ENCODE peak calls at places on chromosomes 13 and 19, in ten cellular contexts. N, U, P, O, S, K, H, Z, I and X are unnamed samples.

GRCh38 chr13:89686171-89686570 is 1661.3 kb upstream of the MIR17HG start:
- DNase-seq in N (no peak), P (no peak), H (no peak), U (no peak), O (no peak), K (no peak), S (no peak), I (no peak), Z (no peak), X (no peak)

GRCh38 chr19:3976495-3977241 is 5.8 kb upstream of the DAPK3 start:
- DNase-seq in O (no peak), N (no peak), Z (no peak), U (no peak), K (peak; percentile 71), H (no peak), P (no peak), I (no peak), S (no peak), X (no peak)

GRCh38 chr13:80242728-80243427 is 98.0 kb downstream of the SPRY2 start:
- DNase-seq in Z (no peak), P (no peak), U (no peak), N (no peak), I (no peak), H (no peak), O (no peak), K (no peak), S (no peak), X (no peak)

GRCh38 chr13:112764028-112764427 is 74.2 kb downstream of the ATP11A start:
- DNase-seq in S (no peak), U (no peak), N (no peak), Z (no peak), I (no peak), O (no peak), P (no peak), K (no peak), H (no peak), X (no peak)

GRCh38 chr13:66972659-66973058 is 257.5 kb downstream of the PCDH9 start:
- DNase-seq in N (no peak), H (no peak), K (no peak), P (no peak), Z (no peak), S (no peak), I (no peak), O (no peak), U (no peak), X (no peak)

GRCh38 chr13:90675129-90675528 is 672.4 kb upstream of the MIR17HG start:
- DNase-seq in Z (no peak), N (no peak), S (no peak), I (no peak), O (no peak), U (no peak), P (no peak), K (no peak), H (no peak), X (no peak)

GRCh38 chr19:42468273-42468796 is 25.6 kb upstream of the CXCL17 start:
- DNase-seq in U (no peak), O (peak; percentile 49), P (no peak), K (peak; percentile 93), H (peak; percentile 62), I (no peak), S (peak; percentile 64), N (peak; percentile 2), Z (peak; percentile 61), X (peak; percentile 71)

GRCh38 chr13:114004416-114005205 is 30.7 kb upstream of the C13orf46 start:
- DNase-seq in P (peak; percentile 9), K (peak; percentile 38), Z (peak; percentile 83), O (no peak), H (peak; percentile 77), N (no peak), S (no peak), U (peak; percentile 67), I (no peak), X (no peak)

GRCh38 chr19:29966594-29967249 is 24.7 kb downstream of the URI1 start:
- DNase-seq in S (no peak), N (no peak), I (no peak), P (no peak), O (no peak), Z (no peak), H (no peak), U (no peak), K (peak; percentile 43), X (no peak)

GRCh38 chr13:24692541-24692940 is 12.3 kb downstream of the ATP12A start:
- DNase-seq in K (peak; percentile 63), P (no peak), U (no peak), S (no peak), Z (no peak), O (peak; percentile 35), I (no peak), N (no peak), H (peak; percentile 47), X (no peak)

GRCh38 chr13:113064000-113064533 is 41.5 kb upstream of the F7 start:
- DNase-seq in K (no peak), U (peak; percentile 69), I (no peak), N (no peak), H (no peak), P (no peak), O (no peak), S (no peak), Z (no peak), X (no peak)

GRCh38 chr13:44383945-44384344 is 10.3 kb downstream of the SERP2 start:
- DNase-seq in S (no peak), N (no peak), H (no peak), P (no peak), U (no peak), Z (no peak), K (no peak), I (no peak), O (no peak), X (no peak)

GRCh38 chr13:64471916-64472315 is 2758.2 kb downstream of the PCDH9 start:
- DNase-seq in S (peak; percentile 8), N (peak; percentile 11), U (no peak), I (no peak), P (no peak), O (peak; percentile 14), K (peak; percentile 30), Z (no peak), H (peak; percentile 37), X (no peak)

GRCh38 chr19:18972301-18972831 is 31.3 kb upstream of the HOMER3 start:
- DNase-seq in O (no peak), S (no peak), N (no peak), U (no peak), Z (no peak), P (no peak), I (no peak), K (peak; percentile 20), H (no peak), X (no peak)

GRCh38 chr13:72221276-72221962 is 354.4 kb upstream of the DACH1 start:
- DNase-seq in O (no peak), Z (peak; percentile 82), U (peak; percentile 75), H (peak; percentile 14), K (no peak), S (peak; percentile 18), P (no peak), N (no peak), I (no peak), X (peak; percentile 67)
- TF ChIP-seq CTCF in O (no peak), Z (no peak), U (no peak), H (peak; percentile 32), K (peak; percentile 37), S (peak; percentile 82), P (no peak), N (peak; percentile 57), I (peak; percentile 84), X (no peak)

DNA sequence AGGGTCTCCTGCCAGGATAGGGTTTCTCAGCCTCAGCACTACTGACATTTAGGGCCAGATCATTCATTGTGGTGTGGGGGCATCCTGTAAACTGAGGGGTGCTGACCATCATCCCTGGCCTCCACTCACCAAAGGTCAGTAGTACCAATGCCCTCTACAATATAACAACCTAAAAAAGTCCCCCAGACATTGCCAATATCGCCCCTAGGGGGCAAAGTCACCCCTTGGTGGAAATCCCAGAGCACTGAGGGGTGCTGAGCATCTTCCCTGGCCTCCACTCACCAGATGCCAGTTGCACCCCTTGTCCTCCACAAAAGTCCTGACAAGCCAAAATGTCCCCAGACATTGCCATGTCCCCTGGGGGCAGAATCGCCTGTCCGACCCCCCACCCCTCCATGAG is 21.6 kb downstream of the CPAMD8 start:
- DNase-seq in H (no peak), U (peak; percentile 0), N (no peak), S (no peak), O (no peak), I (no peak), Z (no peak), K (no peak), P (no peak), X (no peak)
- TF ChIP-seq CTCF in H (no peak), U (no peak), N (peak; percentile 5), S (peak; percentile 28), O (no peak), I (no peak), Z (no peak), K (no peak), P (no peak), X (no peak)

GRCh38 chr13:21853779-21854178 is 182.9 kb downstream of the FGF9 start:
- DNase-seq in P (no peak), Z (no peak), O (no peak), H (no peak), U (no peak), S (no peak), N (no peak), K (no peak), I (no peak), X (no peak)

GRCh38 chr13:21846605-21847004 is 175.7 kb downstream of the FGF9 start:
- DNase-seq in S (no peak), H (no peak), I (no peak), Z (no peak), P (no peak), O (no peak), N (no peak), K (no peak), U (no peak), X (no peak)

GRCh38 chr13:21850013-21851006 is 179.4 kb downstream of the FGF9 start:
- DNase-seq in I (no peak), Z (no peak), K (no peak), N (no peak), H (no peak), S (no peak), U (no peak), P (no peak), O (no peak), X (no peak)

GRCh38 chr13:21852043-21852442 is 181.2 kb downstream of the FGF9 start:
- DNase-seq in N (no peak), K (no peak), P (no peak), O (no peak), U (no peak), Z (no peak), I (no peak), S (no peak), H (no peak), X (no peak)

GRCh38 chr13:21849323-21849722 is 178.4 kb downstream of the FGF9 start:
- DNase-seq in H (peak; percentile 64), N (no peak), Z (no peak), I (no peak), P (no peak), K (peak; percentile 6), S (peak; percentile 40), U (no peak), O (no peak), X (peak; percentile 62)
- TF ChIP-seq CTCF in H (peak; percentile 51), N (peak; percentile 64), Z (no peak), I (peak; percentile 64), P (no peak), K (peak; percentile 22), S (peak; percentile 56), U (peak; percentile 41), O (no peak), X (no peak)

DNA sequence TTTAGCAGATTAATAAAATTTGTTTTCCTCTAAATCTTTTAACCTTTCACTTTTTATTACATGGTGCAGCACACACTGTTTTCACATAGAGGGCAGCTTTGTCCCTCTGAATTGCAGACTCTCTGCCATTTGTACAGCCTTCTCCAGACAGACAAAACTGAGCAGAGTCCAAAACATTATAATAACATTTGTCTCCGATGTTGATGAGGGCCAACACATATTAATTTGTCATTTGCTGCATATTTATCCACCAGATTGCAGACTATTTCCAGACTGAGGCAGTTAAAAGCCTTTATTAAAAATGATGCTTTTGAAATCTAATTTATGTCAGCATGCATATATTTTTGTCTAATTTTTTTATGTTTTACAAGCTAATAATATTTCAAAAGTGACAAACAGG is 1251.9 kb upstream of the SLC10A2 start:
- DNase-seq in N (no peak), P (no peak), Z (no peak), S (peak; percentile 4), I (no peak), H (peak; percentile 46), O (no peak), K (peak; percentile 34), U (no peak), X (no peak)
- TF ChIP-seq CTCF in N (peak; percentile 50), P (no peak), Z (no peak), S (peak; percentile 25), I (peak; percentile 73), H (peak; percentile 68), O (no peak), K (peak; percentile 35), U (no peak), X (no peak)